ENCODE peak calls at places on chromosomes 13 and 19, in nine cellular contexts. J, K, P, A, I, T, X, F and S are unnamed samples.
A peak's percentile ranks its signal among the peaks of the same experiment; 100 is the strongest.

GRCh38 chr19:50315773-50316448 is 13.3 kb downstream of the KCNC3 start:
- DNase-seq in T (peak; percentile 27), X (no peak), A (no peak), I (no peak), J (peak; percentile 41), K (no peak), F (no peak), P (no peak), S (peak; percentile 74)

GRCh38 chr19:35350591-35350990 is 2.9 kb downstream of the FFAR1 start:
- DNase-seq in X (no peak), T (no peak), I (no peak), A (no peak), K (no peak), P (no peak), F (no peak), J (no peak), S (no peak)

GRCh38 chr19:41799444-41800000 is 3.1 kb downstream of the CEACAM3 start:
- DNase-seq in F (no peak), K (no peak), A (no peak), T (no peak), X (no peak), J (no peak), I (no peak), P (no peak), S (no peak)

GRCh38 chr13:110705356-110705825 is 525 bp downstream of the CARS2 start:
- DNase-seq in A (no peak), J (no peak), X (no peak), T (no peak), K (no peak), P (no peak), I (no peak), F (no peak), S (no peak)

GRCh38 chr13:108961542-108962125 is 332.2 kb downstream of the MYO16 start:
- DNase-seq in F (peak; percentile 22), X (no peak), J (peak; percentile 59), A (no peak), K (no peak), T (peak; percentile 68), P (no peak), I (no peak), S (peak; percentile 83)

GRCh38 chr13:61700663-61701062 is 285.0 kb upstream of the PCDH20 start:
- DNase-seq in K (no peak), I (no peak), X (no peak), A (no peak), T (no peak), P (no peak), F (no peak), J (no peak), S (no peak)

GRCh38 chr19:50187937-50188336 is 15.5 kb upstream of the MYH14 start:
- DNase-seq in F (no peak), P (no peak), K (no peak), I (no peak), J (no peak), X (no peak), A (no peak), T (no peak), S (no peak)

GRCh38 chr19:55554302-55554701 is 9.0 kb upstream of the SBK3 start:
- DNase-seq in P (no peak), K (no peak), F (no peak), A (no peak), X (no peak), I (no peak), J (peak; percentile 5), T (no peak), S (no peak)

GRCh38 chr13:112859128-112859816 is 109.7 kb upstream of the MCF2L start:
- DNase-seq in A (no peak), J (no peak), K (no peak), T (no peak), I (no peak), X (no peak), P (no peak), F (no peak), S (no peak)

GRCh38 chr19:8304841-8305621 is 3.1 kb downstream of the CD320 start:
- DNase-seq in X (no peak), A (peak; percentile 21), F (no peak), P (no peak), T (peak; percentile 33), K (peak; percentile 38), I (no peak), J (peak; percentile 94), S (peak; percentile 47)

GRCh38 chr19:17610384-17610783 is 54.9 kb downstream of the COLGALT1 start:
- DNase-seq in T (peak; percentile 40), A (no peak), J (peak; percentile 72), I (no peak), X (no peak), P (no peak), K (no peak), F (no peak), S (peak; percentile 57)

GRCh38 chr13:65660696-65661095 is 1569.4 kb downstream of the PCDH9 start:
- DNase-seq in I (no peak), P (no peak), X (no peak), A (no peak), K (no peak), J (no peak), F (no peak), T (no peak), S (no peak)